ENCODE peak calls at places on chromosome 16, in six cellular contexts. D is SHP77; P is GM04504; F is NCI-H2029; L is germinal center; T is stimulated activated CD8-positive, alpha-beta memory T cell treated with anti-CD3 and anti-CD28 coated beads, Interleukin-7, amount 100 ng/mL, for 24 hours. R is an unnamed sample.
A peak's percentile ranks its signal among the peaks of the same experiment; 100 is the strongest.

GRCh38 chr16:85235988-85236831 is 123.9 kb upstream of the CIBAR2 start:
- DNase-seq in D (no peak), T (no peak), L (no peak), P (no peak), F (no peak), R (no peak)

GRCh38 chr16:47142469-47143328 is 1.0 kb downstream of the NETO2 start:
- DNase-seq in P (no peak), D (peak; percentile 48), L (peak; percentile 58), T (no peak), F (no peak), R (no peak)

GRCh38 chr16:86059253-86060171 is 160.6 kb downstream of the IRF8 start:
- DNase-seq in F (no peak), P (no peak), D (no peak), T (no peak), L (no peak), R (no peak)

GRCh38 chr16:69188716-69189115 is 1.8 kb downstream of the SNTB2 start:
- DNase-seq in P (no peak), T (no peak), F (no peak), L (no peak), D (no peak), R (no peak)

GRCh38 chr16:996672-997071 is 15.1 kb downstream of the SOX8 start:
- DNase-seq in L (no peak), P (no peak), D (no peak), T (no peak), F (no peak), R (no peak)

GRCh38 chr16:3643095-3643730 is 11.3 kb upstream of the DNASE1 start:
- DNase-seq in F (no peak), L (no peak), D (no peak), P (no peak), T (no peak), R (no peak)

GRCh38 chr16:2835638-2836493 is 5.8 kb downstream of the ZG16B start:
- DNase-seq in D (no peak), T (no peak), L (no peak), F (peak; percentile 41), P (peak; percentile 97), R (no peak)

GRCh38 chr16:49827806-49828428 is 28.0 kb downstream of the ZNF423 start:
- DNase-seq in L (no peak), P (no peak), T (no peak), D (no peak), F (no peak), R (no peak)

GRCh38 chr16:610513-611381 is 20.0 kb upstream of the WFIKKN1 start:
- DNase-seq in D (no peak), F (peak; percentile 24), T (peak; percentile 38), P (no peak), L (peak; percentile 67), R (no peak)

GRCh38 chr16:13077816-13078215 is 176.4 kb downstream of the SHISA9 start:
- DNase-seq in F (no peak), L (no peak), T (no peak), D (no peak), P (no peak), R (no peak)

GRCh38 chr16:70653809-70654771 is 7.7 kb downstream of the IL34 start:
- DNase-seq in F (peak; percentile 23), T (peak; percentile 74), L (peak; percentile 51), D (peak; percentile 87), P (peak; percentile 71), R (peak; percentile 74)

GRCh38 chr16:57471209-57471608 is 8.7 kb downstream of the POLR2C start:
- DNase-seq in P (no peak), D (no peak), T (no peak), F (no peak), L (no peak), R (no peak)

GRCh38 chr16:83843657-83844056 is 35.9 kb downstream of the HSBP1 start:
- DNase-seq in T (no peak), F (no peak), P (no peak), L (peak; percentile 54), D (no peak), R (no peak)

GRCh38 chr16:80631581-80631980 is 90.8 kb downstream of the DYNLRB2 start:
- DNase-seq in D (no peak), L (no peak), F (no peak), T (no peak), P (no peak), R (no peak)

GRCh38 chr16:69861276-69862030 is 89.7 kb upstream of the CLEC18A start:
- DNase-seq in L (no peak), D (no peak), T (no peak), F (peak; percentile 39), P (peak; percentile 56), R (no peak)

GRCh38 chr16:2388875-2389433 is 40.3 kb upstream of the CCNF start:
- DNase-seq in D (peak; percentile 97), T (no peak), L (no peak), F (peak; percentile 91), P (peak; percentile 23), R (no peak)

GRCh38 chr16:70437582-70438324 is 1.1 kb downstream of the ST3GAL2 start:
- DNase-seq in L (no peak), T (no peak), P (no peak), D (no peak), F (no peak), R (no peak)

GRCh38 chr16:21203155-21203797 is 8.1 kb downstream of the ZP2 start:
- DNase-seq in T (no peak), F (no peak), P (no peak), L (no peak), D (no peak), R (no peak)

GRCh38 chr16:8581923-8582580 is 8.3 kb downstream of the TMEM114 start:
- DNase-seq in L (no peak), P (no peak), T (no peak), D (no peak), F (no peak), R (no peak)